ENCODE peak calls at places on chromosomes 16 and 17, in six cellular contexts. M is GM06990, X is fibroblast of pulmonary artery, U is AG04450, L is type B pancreatic cell, Y is cardiac muscle cell. Q is an unnamed sample.

GRCh38 chr16:77788196-77789084 is at the start of gene VAT1L:
- DNase-seq in M (peak), X (peak), U (no peak), L (peak), Y (peak), Q (peak)

GRCh38 chr17:39631403-39631802 is 4.7 kb downstream of the PPP1R1B start:
- DNase-seq in M (no peak), X (no peak), U (no peak), L (no peak), Y (no peak), Q (peak)

GRCh38 chr16:59260892-59261291 is 526.8 kb upstream of the GOT2 start:
- DNase-seq in M (no peak), X (no peak), U (no peak), L (no peak), Y (no peak), Q (no peak)

GRCh38 chr16:12682441-12682840 is 121.2 kb downstream of the CPPED1 start:
- DNase-seq in M (no peak), X (no peak), U (no peak), L (no peak), Y (no peak), Q (no peak)

GRCh38 chr17:44928950-44929720 is 13.8 kb upstream of the GFAP start:
- DNase-seq in M (no peak), X (no peak), U (no peak), L (no peak), Y (no peak), Q (no peak)

GRCh38 chr16:4574919-4575705 is 19.0 kb downstream of the C16orf96 start:
- DNase-seq in M (no peak), X (no peak), U (no peak), L (no peak), Y (no peak), Q (no peak)

GRCh38 chr17:6592193-6592592 is 35.8 kb upstream of the PITPNM3 start:
- DNase-seq in M (no peak), X (no peak), U (no peak), L (no peak), Y (no peak), Q (no peak)

GRCh38 chr17:40550608-40551007 is 14.7 kb downstream of the CCR7 start:
- DNase-seq in M (no peak), X (peak), U (no peak), L (peak), Y (no peak), Q (peak)

GRCh38 chr17:79939755-79940154 is 95.9 kb downstream of the TBC1D16 start:
- DNase-seq in M (no peak), X (no peak), U (no peak), L (no peak), Y (no peak), Q (no peak)

GRCh38 chr17:50559674-50560184 is 786 bp upstream of the CACNA1G start:
- DNase-seq in M (no peak), X (peak), U (no peak), L (peak), Y (peak), Q (no peak)

GRCh38 chr16:50386139-50386538 is 17.4 kb upstream of the BRD7 start:
- DNase-seq in M (no peak), X (no peak), U (no peak), L (no peak), Y (no peak), Q (no peak)

GRCh38 chr16:87896924-87897562 is 27.7 kb upstream of the SLC7A5 start:
- DNase-seq in M (no peak), X (no peak), U (no peak), L (no peak), Y (no peak), Q (no peak)

GRCh38 chr17:58370309-58370708 is 18.3 kb upstream of the SUPT4H1 start:
- DNase-seq in M (no peak), X (no peak), U (no peak), L (no peak), Y (no peak), Q (no peak)

GRCh38 chr17:19705201-19705600 is 11.2 kb downstream of the SLC47A2 start:
- DNase-seq in M (no peak), X (no peak), U (no peak), L (no peak), Y (no peak), Q (no peak)

GRCh38 chr17:7748098-7748775 is 30.7 kb downstream of the DNAH2 start:
- DNase-seq in M (no peak), X (peak), U (no peak), L (no peak), Y (peak), Q (no peak)

GRCh38 chr16:58488531-58488930 is 11.4 kb upstream of the NDRG4 start:
- DNase-seq in M (no peak), X (no peak), U (no peak), L (no peak), Y (no peak), Q (no peak)

GRCh38 chr16:12178251-12178990 is 201.9 kb downstream of the SNX29 start:
- DNase-seq in M (no peak), X (peak), U (peak), L (no peak), Y (no peak), Q (no peak)

GRCh38 chr16:81846105-81846504 is 67.0 kb downstream of the PLCG2 start:
- DNase-seq in M (no peak), X (no peak), U (no peak), L (no peak), Y (no peak), Q (peak)

GRCh38 chr16:81492307-81492706 is 47.7 kb downstream of the CMIP start:
- DNase-seq in M (no peak), X (no peak), U (no peak), L (no peak), Y (no peak), Q (no peak)

GRCh38 chr17:80694992-80695912 is 150.6 kb downstream of the RPTOR start:
- DNase-seq in M (no peak), X (no peak), U (no peak), L (no peak), Y (no peak), Q (no peak)

GRCh38 chr16:25570131-25570530 is 121.6 kb upstream of the HS3ST4 start:
- DNase-seq in M (no peak), X (no peak), U (no peak), L (no peak), Y (no peak), Q (no peak)

GRCh38 chr16:30458561-30459394 is 13.1 kb upstream of the SEPHS2 start:
- DNase-seq in M (peak), X (no peak), U (no peak), L (no peak), Y (no peak), Q (no peak)

GRCh38 chr16:35734728-35735402 is 2275.5 kb downstream of the TP53TG3F start:
- DNase-seq in M (no peak), X (no peak), U (no peak), L (no peak), Y (no peak), Q (no peak)

GRCh38 chr17:13306310-13306962 is 288.6 kb upstream of the ELAC2 start:
- DNase-seq in M (peak), X (peak), U (peak), L (no peak), Y (peak), Q (peak)

GRCh38 chr16:77919761-77920415 is 102.5 kb upstream of the CLEC3A start:
- DNase-seq in M (no peak), X (no peak), U (no peak), L (no peak), Y (no peak), Q (no peak)

GRCh38 chr16:88086571-88087516 is 135.6 kb downstream of the BANP start:
- DNase-seq in M (no peak), X (no peak), U (no peak), L (no peak), Y (no peak), Q (no peak)

GRCh38 chr16:31009894-31010293 is 544 bp downstream of the STX1B start:
- DNase-seq in M (no peak), X (no peak), U (no peak), L (no peak), Y (no peak), Q (no peak)

GRCh38 chr17:45319239-45319703 is 2.5 kb upstream of the MAP3K14 start:
- DNase-seq in M (no peak), X (no peak), U (no peak), L (no peak), Y (no peak), Q (peak)

GRCh38 chr16:86029131-86029741 is 130.3 kb downstream of the IRF8 start:
- DNase-seq in M (no peak), X (peak), U (peak), L (no peak), Y (no peak), Q (no peak)

GRCh38 chr16:22007509-22008214 is at the start of gene MOSMO:
- DNase-seq in M (peak), X (peak), U (no peak), L (peak), Y (peak), Q (peak)

GRCh38 chr16:1537138-1537577 is 3.7 kb downstream of the TMEM204 start:
- DNase-seq in M (no peak), X (no peak), U (no peak), L (no peak), Y (no peak), Q (no peak)

GRCh38 chr16:82699711-82700495 is 73.1 kb downstream of the CDH13 start:
- DNase-seq in M (no peak), X (peak), U (no peak), L (no peak), Y (no peak), Q (peak)

GRCh38 chr16:85303354-85303883 is 191.1 kb upstream of the CIBAR2 start:
- DNase-seq in M (peak), X (peak), U (no peak), L (no peak), Y (peak), Q (no peak)

GRCh38 chr17:50834126-50834785 is 1.1 kb upstream of the WFIKKN2 start:
- DNase-seq in M (no peak), X (no peak), U (no peak), L (no peak), Y (no peak), Q (no peak)

GRCh38 chr16:27471661-27472060 is 69.7 kb downstream of the IL21R start:
- DNase-seq in M (no peak), X (no peak), U (no peak), L (no peak), Y (no peak), Q (no peak)

GRCh38 chr16:27472091-27473020 is 70.4 kb downstream of the IL21R start:
- DNase-seq in M (no peak), X (no peak), U (no peak), L (no peak), Y (no peak), Q (no peak)

GRCh38 chr16:27468941-27469531 is 67.1 kb downstream of the IL21R start:
- DNase-seq in M (no peak), X (no peak), U (no peak), L (no peak), Y (no peak), Q (no peak)

GRCh38 chr16:27473101-27473900 is 71.3 kb downstream of the IL21R start:
- DNase-seq in M (no peak), X (no peak), U (no peak), L (no peak), Y (no peak), Q (no peak)

GRCh38 chr16:27470567-27471431 is 68.8 kb downstream of the IL21R start:
- DNase-seq in M (no peak), X (peak), U (peak), L (no peak), Y (no peak), Q (peak)
- TF ChIP-seq CTCF in M (no peak), X (no peak), U (no peak), L (no peak), Y (no peak), Q (no peak)

GRCh38 chr17:75065562-75066151 is 18.6 kb downstream of the KCTD2 start:
- DNase-seq in M (no peak), X (peak), U (no peak), L (no peak), Y (no peak), Q (no peak)
- TF ChIP-seq CTCF in M (no peak), X (no peak), U (no peak), L (no peak), Y (no peak), Q (no peak)

GRCh38 chr17:61461586-61461966 is 9.4 kb downstream of the TBX4 start:
- DNase-seq in M (no peak), X (no peak), U (no peak), L (no peak), Y (no peak), Q (no peak)
- TF ChIP-seq CTCF in M (no peak), X (no peak), U (no peak), L (no peak), Y (no peak), Q (no peak)

GRCh38 chr17:75941442-75941819 is 589 bp upstream of the FBF1 start:
- DNase-seq in M (no peak), X (no peak), U (no peak), L (no peak), Y (no peak), Q (no peak)

GRCh38 chr17:75942473-75942872 is 1.6 kb upstream of the FBF1 start:
- DNase-seq in M (no peak), X (no peak), U (no peak), L (no peak), Y (no peak), Q (no peak)

GRCh38 chr17:75937652-75938051 is 3.2 kb downstream of the FBF1 start:
- DNase-seq in M (no peak), X (no peak), U (no peak), L (no peak), Y (no peak), Q (no peak)

GRCh38 chr17:75945202-75945601 is 4.4 kb upstream of the FBF1 start:
- DNase-seq in M (no peak), X (no peak), U (no peak), L (no peak), Y (no peak), Q (no peak)

GRCh38 chr17:75940727-75941441 is at the start of gene FBF1:
- DNase-seq in M (peak), X (peak), U (peak), L (peak), Y (peak), Q (peak)
- TF ChIP-seq CTCF in M (no peak), X (no peak), U (peak), L (no peak), Y (no peak), Q (no peak)